ENCODE peak calls at places on chromosomes 3 and 15, in five cellular contexts. Y, A, R, E and G are unnamed samples. For H3K9me3, the result is how much of the 10 kb centered on the place peaks cover.

GRCh38 chr3:73143821-73144237 is 82.4 kb downstream of the EBLN2 start:
- DNase-seq in E (no peak), R (no peak), A (no peak), Y (no peak), G (no peak)

GRCh38 chr3:146326875-146327543 is 76.1 kb upstream of the PLSCR4 start:
- DNase-seq in A (peak), Y (peak), E (peak), R (no peak), G (no peak)

GRCh38 chr3:47411696-47412452 is 31.1 kb downstream of the PTPN23 start:
- DNase-seq in Y (no peak), R (no peak), E (no peak), A (no peak), G (no peak)

GRCh38 chr15:100602822-100603393 is 519 bp downstream of the ASB7 start:
- DNase-seq in R (no peak), Y (peak), A (peak), E (no peak), G (peak)

GRCh38 chr3:71207632-71208031 is 375.9 kb downstream of the FOXP1 start:
- DNase-seq in A (no peak), R (no peak), Y (no peak), E (no peak), G (no peak)

GRCh38 chr3:33047842-33048834 is 48.8 kb downstream of the GLB1 start:
- DNase-seq in E (no peak), R (no peak), Y (no peak), A (no peak), G (peak)

GRCh38 chr3:125245521-125245920 is 33.0 kb upstream of the SLC12A8 start:
- DNase-seq in Y (no peak), A (no peak), R (no peak), E (no peak), G (no peak)

GRCh38 chr15:87959658-87960057 is 296.9 kb downstream of the NTRK3 start:
- DNase-seq in A (no peak), E (no peak), Y (no peak), R (no peak), G (no peak)

GRCh38 chr15:90934256-90934948 is 683 bp upstream of the UNC45A start:
- DNase-seq in R (peak), E (no peak), A (peak), Y (peak), G (peak)

GRCh38 chr3:51099794-51100542 is 285.1 kb upstream of the MANF start:
- DNase-seq in R (no peak), Y (no peak), E (peak), A (peak), G (no peak)

GRCh38 chr3:46898321-46899150 is 21.0 kb downstream of the PTH1R start:
- DNase-seq in E (no peak), Y (no peak), A (no peak), R (no peak), G (peak)

GRCh38 chr3:120306519-120307455 is 21.8 kb upstream of the GPR156 start:
- DNase-seq in A (no peak), E (no peak), R (no peak), Y (no peak), G (no peak)

GRCh38 chr3:197241173-197241572 is 57.2 kb downstream of the DLG1 start:
- DNase-seq in A (no peak), Y (no peak), E (no peak), R (no peak), G (no peak)

GRCh38 chr3:122519693-122520092 is 5.0 kb upstream of the KPNA1 start:
- DNase-seq in Y (no peak), E (no peak), R (no peak), A (no peak), G (no peak)

GRCh38 chr3:128378631-128379347 is 87.9 kb downstream of the DNAJB8 start:
- DNase-seq in R (peak), A (no peak), E (no peak), Y (peak), G (no peak)

GRCh38 chr15:36177590-36178281 is 401.7 kb upstream of the CDIN1 start:
- DNase-seq in Y (no peak), R (no peak), A (no peak), E (no peak), G (no peak)

GRCh38 chr15:69612112-69612511 is 159.5 kb downstream of the RPLP1 start:
- DNase-seq in R (no peak), E (no peak), Y (no peak), A (no peak), G (no peak)

GRCh38 chr3:48400824-48401433 is 28.9 kb downstream of the FBXW12 start:
- DNase-seq in E (peak), A (peak), R (peak), Y (peak), G (peak)

GRCh38 chr3:52532517-52532837 is 1.2 kb downstream of the NT5DC2 start:
- DNase-seq in E (no peak), Y (peak), R (peak), A (peak), G (no peak)

GRCh38 chr3:14913926-14914776 is 33.2 kb upstream of the NR2C2 start:
- DNase-seq in A (no peak), R (no peak), Y (no peak), E (no peak), G (no peak)

GRCh38 chr15:69952210-69952555 is 145.5 kb downstream of the TLE3 start:
- DNase-seq in A (no peak), R (no peak), Y (no peak), E (no peak), G (no peak)

GRCh38 chr3:178350763-178351162 is 185.5 kb upstream of the KCNMB2 start:
- DNase-seq in E (no peak), Y (no peak), A (no peak), R (no peak), G (no peak)

GRCh38 chr15:77499087-77499765 is 78.5 kb downstream of the HMG20A start:
- DNase-seq in A (no peak), E (no peak), Y (no peak), R (no peak), G (no peak)

GRCh38 chr3:119018690-119019463 is 15.8 kb downstream of the IGSF11 start:
- DNase-seq in A (peak), E (no peak), R (no peak), Y (no peak), G (no peak)

GRCh38 chr15:58595516-58596238 is 153.8 kb downstream of the ADAM10 start:
- DNase-seq in A (no peak), E (no peak), Y (no peak), R (no peak), G (no peak)

GRCh38 chr3:30347679-30348216 is 258.7 kb upstream of the TGFBR2 start:
- DNase-seq in Y (no peak), R (no peak), E (peak), A (no peak), G (no peak)

GRCh38 chr3:57803647-57804081 is 47.6 kb downstream of the SLMAP start:
- DNase-seq in R (no peak), E (peak), A (peak), Y (no peak), G (no peak)

GRCh38 chr3:27536451-27536850 is 52.3 kb upstream of the SLC4A7 start:
- DNase-seq in A (no peak), E (no peak), R (no peak), Y (no peak), G (no peak)

GRCh38 chr3:57953541-57953940 is 54.7 kb upstream of the FLNB start:
- DNase-seq in R (peak), E (no peak), Y (no peak), A (no peak), G (no peak)

GRCh38 chr3:18124501-18124900 is 300.6 kb downstream of the SATB1 start:
- DNase-seq in A (no peak), R (no peak), E (no peak), Y (no peak), G (no peak)

GRCh38 chr3:14441240-14441919 is 39.0 kb downstream of the SLC6A6 start:
- DNase-seq in Y (no peak), A (no peak), E (no peak), R (no peak), G (no peak)

GRCh38 chr15:92943581-92943980 is 43.5 kb downstream of the CHD2 start:
- DNase-seq in A (no peak), R (no peak), Y (no peak), E (no peak), G (no peak)
- H3K9me3 ChIP-seq in A (under half), R (under half), Y (under half), E (under half), G (under half)

GRCh38 chr3:59818-60217 is 136.7 kb upstream of the CHL1 start:
- DNase-seq in A (no peak), E (no peak), Y (no peak), R (no peak), G (no peak)

GRCh38 chr3:63141-63845 is 133.3 kb upstream of the CHL1 start:
- DNase-seq in R (no peak), Y (no peak), E (no peak), A (no peak), G (no peak)
- H3K9me3 ChIP-seq in R (under half), Y (under half), E (under half), A (under half), G (under half)

GRCh38 chr15:23910030-23910429 is 222.9 kb upstream of the NDN start:
- DNase-seq in Y (no peak), A (no peak), R (no peak), E (no peak), G (no peak)
- H3K9me3 ChIP-seq in Y (under half), A (under half), R (under half), E (under half), G (under half)

DNA sequence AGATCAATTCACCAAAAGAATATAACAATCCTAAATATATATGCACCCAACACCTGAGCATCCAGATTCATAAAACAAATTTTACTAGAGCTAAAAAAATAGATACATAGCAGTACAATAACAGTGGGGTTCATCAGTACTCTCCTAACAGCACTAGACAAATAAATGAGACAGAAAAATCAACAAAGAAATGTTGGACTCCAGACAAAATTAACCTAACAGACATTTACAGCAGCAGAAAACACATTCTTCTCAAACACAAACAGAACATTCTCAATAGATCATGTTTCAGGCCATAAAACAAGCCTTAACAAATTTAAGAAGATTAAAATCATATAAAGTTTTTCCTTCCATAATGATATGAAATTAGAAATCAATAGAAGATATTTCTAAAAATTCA is 124.8 kb upstream of the NECTIN3 start:
- DNase-seq in Y (no peak), A (no peak), E (no peak), R (no peak), G (no peak)
- H3K9me3 ChIP-seq in Y (under half), A (under half), E (under half), R (under half), G (under half)

GRCh38 chr15:22904736-22905135 is 66.3 kb downstream of the NIPA2 start:
- DNase-seq in R (no peak), Y (no peak), A (peak), E (no peak), G (no peak)

GRCh38 chr15:22903961-22904534 is 65.6 kb downstream of the NIPA2 start:
- DNase-seq in A (no peak), R (no peak), E (no peak), Y (no peak), G (no peak)

GRCh38 chr15:22908830-22909229 is 70.4 kb downstream of the NIPA2 start:
- DNase-seq in A (no peak), E (no peak), Y (no peak), R (no peak), G (no peak)

GRCh38 chr15:22903427-22903826 is 65.0 kb downstream of the NIPA2 start:
- DNase-seq in R (no peak), A (no peak), Y (no peak), E (no peak), G (no peak)

GRCh38 chr15:22907161-22907950 is 68.9 kb downstream of the NIPA2 start:
- DNase-seq in A (no peak), E (no peak), Y (no peak), R (no peak), G (no peak)
- H3K9me3 ChIP-seq in A (under half), E (under half), Y (under half), R (under half), G (under half)

GRCh38 chr15:25068696-25069095 is 113.9 kb downstream of the SNRPN start:
- DNase-seq in E (no peak), R (no peak), Y (no peak), A (no peak), G (no peak)
- H3K9me3 ChIP-seq in E (half or more), R (under half), Y (half or more), A (under half), G (half or more)

DNA sequence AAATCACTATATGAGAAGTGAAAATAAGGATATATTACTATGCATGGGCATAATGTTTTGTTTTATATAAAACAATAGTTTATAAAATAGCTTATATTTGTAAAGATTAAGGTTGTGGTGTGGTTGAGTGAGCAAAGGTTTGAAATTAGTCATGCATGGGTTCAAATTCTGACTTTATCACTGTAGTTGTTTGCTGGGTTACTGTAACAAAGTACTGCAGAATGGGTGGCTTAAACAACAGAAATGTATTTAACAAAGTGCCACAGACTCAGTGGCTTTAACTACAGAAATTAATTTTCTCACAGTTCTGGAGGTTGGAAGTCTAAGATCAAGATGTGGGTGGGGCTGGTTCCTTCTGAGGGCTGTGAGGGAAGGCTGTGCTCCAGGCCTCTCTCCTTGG is 184.8 kb upstream of the THRB start:
- DNase-seq in R (no peak), E (no peak), Y (no peak), A (no peak), G (no peak)
- H3K9me3 ChIP-seq in R (under half), E (under half), Y (under half), A (under half), G (under half)

GRCh38 chr3:129694228-129694627 is 87.8 kb upstream of the PLXND1 start:
- DNase-seq in A (no peak), R (no peak), E (no peak), Y (no peak), G (no peak)

GRCh38 chr3:129699635-129700034 is 93.2 kb upstream of the PLXND1 start:
- DNase-seq in E (no peak), Y (no peak), A (no peak), R (no peak), G (no peak)

GRCh38 chr3:129695203-129695602 is 88.7 kb upstream of the PLXND1 start:
- DNase-seq in A (peak), Y (no peak), R (no peak), E (no peak), G (no peak)

GRCh38 chr3:129699199-129699598 is 92.7 kb upstream of the PLXND1 start:
- DNase-seq in R (no peak), A (no peak), Y (no peak), E (no peak), G (no peak)

GRCh38 chr3:129697229-129697970 is 90.9 kb upstream of the PLXND1 start:
- DNase-seq in Y (no peak), A (no peak), E (no peak), R (no peak), G (no peak)
- H3K9me3 ChIP-seq in Y (under half), A (under half), E (under half), R (under half), G (under half)

DNA sequence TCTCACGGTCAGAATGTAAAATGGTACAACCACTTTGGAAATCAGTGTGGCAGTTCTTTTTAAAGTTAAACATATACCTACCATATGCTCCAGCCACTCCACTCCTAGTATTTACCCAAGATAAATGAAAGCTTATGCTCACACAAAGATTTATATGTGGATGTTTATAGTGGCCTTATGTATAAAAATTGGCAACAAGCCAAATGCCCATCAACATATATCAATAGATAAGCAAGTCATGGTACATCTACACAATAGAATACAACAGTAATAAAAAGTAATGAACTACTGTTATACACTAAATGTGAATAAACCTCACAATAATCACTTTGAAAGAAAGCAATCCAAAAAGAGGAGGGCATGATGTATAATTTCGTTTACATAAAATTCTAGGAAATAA is 153.5 kb upstream of the LMCD1 start:
- DNase-seq in E (no peak), R (no peak), A (no peak), Y (no peak), G (no peak)
- H3K9me3 ChIP-seq in E (under half), R (under half), A (under half), Y (under half), G (under half)

DNA sequence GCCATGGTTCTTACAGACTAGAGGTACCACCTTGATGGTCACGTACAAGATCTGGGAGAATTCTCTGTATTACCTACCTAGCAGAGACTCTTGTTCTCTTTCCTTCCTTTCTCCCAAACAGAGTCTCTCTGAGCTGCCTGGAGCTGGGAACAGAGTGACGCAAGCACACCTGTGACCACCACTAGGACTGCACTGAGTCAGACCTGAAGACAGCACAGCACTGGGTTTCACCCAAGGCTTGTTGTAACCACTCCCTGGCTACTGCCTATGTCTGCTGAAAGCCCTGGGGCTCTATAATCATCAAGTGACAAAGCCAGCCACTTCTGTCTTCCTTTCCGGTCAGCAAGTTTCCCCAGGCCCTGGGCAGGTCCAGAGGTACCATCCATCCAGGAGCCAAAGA is 293.3 kb upstream of the CNTN4 start:
- DNase-seq in Y (no peak), E (no peak), R (no peak), A (no peak), G (no peak)
- H3K9me3 ChIP-seq in Y (under half), E (under half), R (under half), A (under half), G (under half)